ENCODE peak calls at places on chromosomes 4 and X, in six cellular contexts. One of them, this sample, is unnamed.

GRCh38 chrX:100935767-100936166 is 7.0 kb upstream of the XKRX start:
- DNase-seq in mesendoderm: no peak
- DNase-seq in breast epithelium: no peak
- DNase-seq in H9: no peak
- DNase-seq in heart right ventricle: no peak
- DNase-seq in effector memory CD4-positive, alpha-beta T cell: no peak
- DNase-seq in this sample: no peak

GRCh38 chr4:160956875-160957274 is 1206.9 kb downstream of the FSTL5 start:
- DNase-seq in mesendoderm: no peak
- DNase-seq in breast epithelium: no peak
- DNase-seq in H9: no peak
- DNase-seq in heart right ventricle: no peak
- DNase-seq in effector memory CD4-positive, alpha-beta T cell: no peak
- DNase-seq in this sample: no peak

GRCh38 chr4:6532658-6533057 is 42.3 kb upstream of the MAN2B2 start:
- DNase-seq in mesendoderm: no peak
- DNase-seq in breast epithelium: no peak
- DNase-seq in H9: no peak
- DNase-seq in heart right ventricle: no peak
- DNase-seq in effector memory CD4-positive, alpha-beta T cell: no peak
- DNase-seq in this sample: no peak

GRCh38 chr4:7165874-7166201 is 26.5 kb upstream of the SORCS2 start:
- DNase-seq in mesendoderm: no peak
- DNase-seq in breast epithelium: peak; percentile 37
- DNase-seq in H9: no peak
- DNase-seq in heart right ventricle: no peak
- DNase-seq in effector memory CD4-positive, alpha-beta T cell: no peak
- DNase-seq in this sample: no peak

GRCh38 chrX:79107891-79108718 is 36.4 kb upstream of the GPR174 start:
- DNase-seq in mesendoderm: no peak
- DNase-seq in breast epithelium: no peak
- DNase-seq in H9: no peak
- DNase-seq in heart right ventricle: no peak
- DNase-seq in effector memory CD4-positive, alpha-beta T cell: no peak
- DNase-seq in this sample: no peak

GRCh38 chrX:103656623-103657022 is 27.8 kb downstream of the TCEAL1 start:
- DNase-seq in mesendoderm: no peak
- DNase-seq in breast epithelium: no peak
- DNase-seq in H9: no peak
- DNase-seq in heart right ventricle: no peak
- DNase-seq in effector memory CD4-positive, alpha-beta T cell: no peak
- DNase-seq in this sample: no peak

GRCh38 chr4:74292111-74292870 is 16.0 kb upstream of the EPGN start:
- DNase-seq in mesendoderm: peak; percentile 22
- DNase-seq in breast epithelium: no peak
- DNase-seq in H9: no peak
- DNase-seq in heart right ventricle: no peak
- DNase-seq in effector memory CD4-positive, alpha-beta T cell: no peak
- DNase-seq in this sample: no peak

GRCh38 chr4:116877069-116877468 is 208.3 kb downstream of the TRAM1L1 start:
- DNase-seq in mesendoderm: no peak
- DNase-seq in breast epithelium: no peak
- DNase-seq in H9: no peak
- DNase-seq in heart right ventricle: no peak
- DNase-seq in effector memory CD4-positive, alpha-beta T cell: no peak
- DNase-seq in this sample: no peak

GRCh38 chr4:6047130-6047673 is 29.0 kb upstream of the C4orf50 start:
- DNase-seq in mesendoderm: peak; percentile 30
- DNase-seq in breast epithelium: no peak
- DNase-seq in H9: peak; percentile 69
- DNase-seq in heart right ventricle: no peak
- DNase-seq in effector memory CD4-positive, alpha-beta T cell: no peak
- DNase-seq in this sample: no peak

GRCh38 chr4:188423039-188423438 is 283.8 kb downstream of the TRIML1 start:
- DNase-seq in mesendoderm: no peak
- DNase-seq in breast epithelium: no peak
- DNase-seq in H9: no peak
- DNase-seq in heart right ventricle: no peak
- DNase-seq in effector memory CD4-positive, alpha-beta T cell: no peak
- DNase-seq in this sample: no peak

GRCh38 chr4:53716011-53716410 is 124.7 kb upstream of the LNX1 start:
- DNase-seq in mesendoderm: no peak
- DNase-seq in breast epithelium: no peak
- DNase-seq in H9: no peak
- DNase-seq in heart right ventricle: no peak
- DNase-seq in effector memory CD4-positive, alpha-beta T cell: no peak
- DNase-seq in this sample: no peak

GRCh38 chr4:113683143-113683542 is 78.4 kb downstream of the CAMK2D start:
- DNase-seq in mesendoderm: no peak
- DNase-seq in breast epithelium: no peak
- DNase-seq in H9: no peak
- DNase-seq in heart right ventricle: no peak
- DNase-seq in effector memory CD4-positive, alpha-beta T cell: peak; percentile 29
- DNase-seq in this sample: no peak

GRCh38 chr4:86586160-86586572 is 7.9 kb upstream of the PTPN13 start:
- DNase-seq in mesendoderm: peak; percentile 72
- DNase-seq in breast epithelium: no peak
- DNase-seq in H9: no peak
- DNase-seq in heart right ventricle: no peak
- DNase-seq in effector memory CD4-positive, alpha-beta T cell: no peak
- DNase-seq in this sample: no peak

GRCh38 chrX:150362599-150363481 is at the start of gene MAMLD1:
- DNase-seq in mesendoderm: peak; percentile 49
- DNase-seq in breast epithelium: no peak
- DNase-seq in H9: peak; percentile 31
- DNase-seq in heart right ventricle: peak; percentile 68
- DNase-seq in effector memory CD4-positive, alpha-beta T cell: peak; percentile 45
- DNase-seq in this sample: no peak

GRCh38 chr4:158253350-158253980 is 43.2 kb downstream of the TMEM144 start:
- DNase-seq in mesendoderm: peak; percentile 58
- DNase-seq in breast epithelium: no peak
- DNase-seq in H9: no peak
- DNase-seq in heart right ventricle: peak; percentile 70
- DNase-seq in effector memory CD4-positive, alpha-beta T cell: peak; percentile 9
- DNase-seq in this sample: peak; percentile 42

GRCh38 chr4:172982151-172982590 is 186.4 kb upstream of the GALNT7 start:
- DNase-seq in mesendoderm: no peak
- DNase-seq in breast epithelium: no peak
- DNase-seq in H9: no peak
- DNase-seq in heart right ventricle: no peak
- DNase-seq in effector memory CD4-positive, alpha-beta T cell: no peak
- DNase-seq in this sample: no peak

GRCh38 chr4:86891785-86892638 is at the start of gene C4orf36:
- DNase-seq in mesendoderm: peak; percentile 94
- DNase-seq in breast epithelium: peak; percentile 86
- DNase-seq in H9: peak; percentile 86
- DNase-seq in heart right ventricle: peak; percentile 38
- DNase-seq in effector memory CD4-positive, alpha-beta T cell: no peak
- DNase-seq in this sample: peak; percentile 70

GRCh38 chrX:53320543-53321215 is 39.3 kb upstream of the IQSEC2 start:
- DNase-seq in mesendoderm: no peak
- DNase-seq in breast epithelium: no peak
- DNase-seq in H9: no peak
- DNase-seq in heart right ventricle: no peak
- DNase-seq in effector memory CD4-positive, alpha-beta T cell: no peak
- DNase-seq in this sample: no peak

GRCh38 chr4:153611679-153612078 is 72.4 kb upstream of the TLR2 start:
- DNase-seq in mesendoderm: no peak
- DNase-seq in breast epithelium: no peak
- DNase-seq in H9: no peak
- DNase-seq in heart right ventricle: no peak
- DNase-seq in effector memory CD4-positive, alpha-beta T cell: no peak
- DNase-seq in this sample: no peak

GRCh38 chr4:184747034-184747830 is 13.3 kb upstream of the CENPU start:
- DNase-seq in mesendoderm: peak; percentile 42
- DNase-seq in breast epithelium: no peak
- DNase-seq in H9: peak; percentile 55
- DNase-seq in heart right ventricle: no peak
- DNase-seq in effector memory CD4-positive, alpha-beta T cell: no peak
- DNase-seq in this sample: no peak

GRCh38 chr4:92060333-92060732 is 243.4 kb upstream of the GRID2 start:
- DNase-seq in mesendoderm: peak; percentile 29
- DNase-seq in breast epithelium: no peak
- DNase-seq in H9: peak; percentile 46
- DNase-seq in heart right ventricle: no peak
- DNase-seq in effector memory CD4-positive, alpha-beta T cell: no peak
- DNase-seq in this sample: no peak

GRCh38 chrX:130081421-130082045 is 28.8 kb downstream of the ELF4 start:
- DNase-seq in mesendoderm: no peak
- DNase-seq in breast epithelium: no peak
- DNase-seq in H9: no peak
- DNase-seq in heart right ventricle: no peak
- DNase-seq in effector memory CD4-positive, alpha-beta T cell: no peak
- DNase-seq in this sample: no peak

GRCh38 chr4:6926681-6927478 is 17.3 kb downstream of the TBC1D14 start:
- DNase-seq in mesendoderm: peak; percentile 67
- DNase-seq in breast epithelium: no peak
- DNase-seq in H9: no peak
- DNase-seq in heart right ventricle: no peak
- DNase-seq in effector memory CD4-positive, alpha-beta T cell: peak; percentile 63
- DNase-seq in this sample: no peak

GRCh38 chr4:61614256-61614655 is 414.1 kb downstream of the ADGRL3 start:
- DNase-seq in mesendoderm: no peak
- DNase-seq in breast epithelium: no peak
- DNase-seq in H9: no peak
- DNase-seq in heart right ventricle: no peak
- DNase-seq in effector memory CD4-positive, alpha-beta T cell: no peak
- DNase-seq in this sample: no peak

GRCh38 chr4:26206339-26206738 is 114.5 kb upstream of the RBPJ start:
- DNase-seq in mesendoderm: no peak
- DNase-seq in breast epithelium: no peak
- DNase-seq in H9: no peak
- DNase-seq in heart right ventricle: peak; percentile 54
- DNase-seq in effector memory CD4-positive, alpha-beta T cell: no peak
- DNase-seq in this sample: no peak

GRCh38 chrX:74536142-74537010 is 78.0 kb downstream of the RLIM start:
- DNase-seq in mesendoderm: peak; percentile 86
- DNase-seq in breast epithelium: peak; percentile 62
- DNase-seq in H9: peak; percentile 69
- DNase-seq in heart right ventricle: peak; percentile 89
- DNase-seq in effector memory CD4-positive, alpha-beta T cell: peak; percentile 37
- DNase-seq in this sample: no peak

DNA sequence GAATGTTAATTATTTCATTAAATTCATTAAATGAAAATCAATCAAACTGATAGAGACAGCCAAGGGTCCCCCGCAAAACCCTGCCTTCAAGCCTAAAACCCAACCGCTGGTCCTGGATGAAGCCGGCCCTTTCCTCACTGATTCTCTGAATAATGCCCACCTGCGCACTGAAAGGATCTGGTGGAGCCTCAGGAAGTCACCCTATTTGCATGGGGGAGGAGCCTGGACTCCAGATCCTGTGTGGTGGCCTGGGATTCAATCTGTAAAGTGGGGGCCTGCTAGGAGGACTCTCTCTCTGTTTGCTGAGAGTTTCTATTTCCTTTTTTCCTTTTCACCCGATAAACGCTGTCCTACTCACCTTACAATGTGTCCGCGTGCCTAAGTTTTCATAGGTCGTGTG is 97.9 kb upstream of the ADAMTS3 start:
- DNase-seq in mesendoderm: peak; percentile 79
- DNase-seq in breast epithelium: no peak
- DNase-seq in H9: peak; percentile 84
- DNase-seq in heart right ventricle: no peak
- DNase-seq in effector memory CD4-positive, alpha-beta T cell: no peak
- DNase-seq in this sample: peak; percentile 6
- H3K4me1 ChIP-seq in mesendoderm: peaks cover 4% of the 10 kb centered on the region
- H3K4me1 ChIP-seq in breast epithelium: no peaks in the 10 kb centered on the region
- H3K4me1 ChIP-seq in H9: peaks cover 13% of the 10 kb centered on the region
- H3K4me1 ChIP-seq in heart right ventricle: no peaks in the 10 kb centered on the region
- H3K4me1 ChIP-seq in effector memory CD4-positive, alpha-beta T cell: no peaks in the 10 kb centered on the region
- H3K4me1 ChIP-seq in this sample: peaks cover 11% of the 10 kb centered on the region

GRCh38 chr4:8502371-8502770 is 61.8 kb downstream of the TRMT44 start:
- DNase-seq in mesendoderm: no peak
- DNase-seq in breast epithelium: no peak
- DNase-seq in H9: no peak
- DNase-seq in heart right ventricle: no peak
- DNase-seq in effector memory CD4-positive, alpha-beta T cell: no peak
- DNase-seq in this sample: no peak
- H3K4me1 ChIP-seq in mesendoderm: peaks cover 3% of the 10 kb centered on the region
- H3K4me1 ChIP-seq in breast epithelium: peaks cover 23% of the 10 kb centered on the region
- H3K4me1 ChIP-seq in H9: no peaks in the 10 kb centered on the region
- H3K4me1 ChIP-seq in heart right ventricle: peaks cover 16% of the 10 kb centered on the region
- H3K4me1 ChIP-seq in effector memory CD4-positive, alpha-beta T cell: no peaks in the 10 kb centered on the region
- H3K4me1 ChIP-seq in this sample: peaks cover 26% of the 10 kb centered on the region

DNA sequence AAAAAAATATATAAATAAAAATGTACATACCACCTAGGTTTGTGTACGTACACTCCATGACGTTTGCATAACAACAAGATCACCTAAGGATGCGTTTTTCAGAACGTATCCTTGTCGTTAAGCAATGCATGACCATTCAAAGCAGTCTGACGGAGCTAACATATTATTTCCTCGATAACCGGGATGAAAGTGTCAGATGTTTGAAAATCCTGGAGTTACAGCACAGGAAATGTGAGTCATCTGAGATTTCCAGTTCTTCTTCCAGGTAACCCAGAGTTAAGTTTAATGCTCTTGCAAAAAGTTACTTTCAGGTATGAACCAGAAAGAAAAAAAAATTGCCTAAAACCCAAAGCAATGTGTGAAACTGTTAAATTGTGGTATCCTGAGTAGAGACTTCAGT is 107.9 kb downstream of the LDB2 start:
- DNase-seq in mesendoderm: no peak
- DNase-seq in breast epithelium: no peak
- DNase-seq in H9: no peak
- DNase-seq in heart right ventricle: no peak
- DNase-seq in effector memory CD4-positive, alpha-beta T cell: no peak
- DNase-seq in this sample: no peak
- H3K4me1 ChIP-seq in mesendoderm: peaks cover 14% of the 10 kb centered on the region
- H3K4me1 ChIP-seq in breast epithelium: no peaks in the 10 kb centered on the region
- H3K4me1 ChIP-seq in H9: peaks cover 17% of the 10 kb centered on the region
- H3K4me1 ChIP-seq in heart right ventricle: peaks cover 3% of the 10 kb centered on the region
- H3K4me1 ChIP-seq in effector memory CD4-positive, alpha-beta T cell: no peaks in the 10 kb centered on the region
- H3K4me1 ChIP-seq in this sample: no peaks in the 10 kb centered on the region

DNA sequence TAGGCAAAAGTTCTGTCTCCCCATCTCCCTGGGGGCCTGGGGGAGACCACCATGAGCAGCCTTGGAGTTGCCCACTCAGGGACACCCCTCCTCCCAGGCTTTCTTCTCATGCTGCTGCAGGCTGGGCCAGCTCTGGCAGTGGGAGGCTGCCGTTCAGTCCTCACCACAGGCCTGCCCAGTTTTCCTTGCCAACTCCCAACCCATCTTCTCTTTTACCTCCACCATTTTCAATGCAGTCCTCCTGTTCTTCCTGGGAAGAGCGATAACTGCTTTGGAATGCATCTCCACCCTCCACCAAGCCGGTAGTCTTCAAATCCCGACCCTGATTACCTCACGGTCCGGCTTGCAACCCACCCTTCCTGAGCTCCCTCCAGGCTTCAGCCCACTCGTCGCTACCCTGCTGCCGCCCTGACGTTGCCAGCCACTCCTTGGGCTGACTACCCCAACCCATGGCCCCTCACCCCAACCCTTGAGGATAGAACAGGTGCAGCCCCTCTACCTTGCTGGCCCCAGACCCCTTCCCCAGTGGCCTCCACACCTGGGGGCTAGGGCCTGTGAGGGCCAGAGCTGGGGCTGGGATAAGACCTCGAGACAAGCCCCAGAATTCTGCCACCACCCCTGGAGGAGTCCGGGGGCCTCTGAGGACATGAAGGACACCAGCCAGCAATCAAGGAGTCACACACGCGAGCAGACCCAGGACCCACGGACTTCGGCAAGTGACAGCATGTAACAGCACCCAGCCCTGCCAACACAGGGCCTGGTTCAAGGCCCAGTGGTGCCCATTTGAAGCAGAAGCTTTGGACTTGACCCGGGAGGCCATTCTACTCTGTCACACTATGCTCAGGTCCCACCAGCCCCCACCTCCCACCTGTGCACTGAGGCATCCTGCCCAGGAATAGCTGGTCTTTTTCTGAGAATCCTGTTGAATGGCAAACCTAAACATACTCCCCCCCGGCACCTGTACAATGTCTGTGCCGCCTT is 9.2 kb downstream of the WDR1 start:
- DNase-seq in mesendoderm: no peak
- DNase-seq in breast epithelium: no peak
- DNase-seq in H9: no peak
- DNase-seq in heart right ventricle: no peak
- DNase-seq in effector memory CD4-positive, alpha-beta T cell: no peak
- DNase-seq in this sample: no peak
- H3K4me1 ChIP-seq in mesendoderm: no peaks in the 10 kb centered on the region
- H3K4me1 ChIP-seq in breast epithelium: peaks cover 31% of the 10 kb centered on the region
- H3K4me1 ChIP-seq in H9: peaks cover 15% of the 10 kb centered on the region
- H3K4me1 ChIP-seq in heart right ventricle: peaks cover 85% of the 10 kb centered on the region
- H3K4me1 ChIP-seq in effector memory CD4-positive, alpha-beta T cell: peaks cover 84% of the 10 kb centered on the region
- H3K4me1 ChIP-seq in this sample: peaks cover 28% of the 10 kb centered on the region